ENCODE peak calls at places on chromosomes 4 and X, in six cellular contexts. E is neural crest cell, D is cardiac fibroblast, C is heart right ventricle, K is pancreas, U is GM06990. R is an unnamed sample.

GRCh38 chr4:12846368-12846767 is 637.8 kb downstream of the RAB28 start:
- DNase-seq in D (no peak), K (no peak), U (no peak), C (no peak), E (no peak), R (no peak)

GRCh38 chr4:87465739-87466366 is 43.5 kb downstream of the NUDT9 start:
- DNase-seq in D (peak; percentile 80), C (no peak), E (no peak), K (no peak), U (peak; percentile 2), R (peak; percentile 7)

GRCh38 chr4:77082886-77083608 is 7.3 kb upstream of the CCNI start:
- DNase-seq in E (no peak), U (no peak), K (no peak), D (no peak), C (no peak), R (no peak)

GRCh38 chrX:46626566-46626965 is 53.0 kb downstream of the CHST7 start:
- DNase-seq in D (peak; percentile 24), E (no peak), U (no peak), C (no peak), K (no peak), R (no peak)

GRCh38 chr4:152032722-152033131 is 271.9 kb upstream of the GATB start:
- DNase-seq in D (peak; percentile 67), C (no peak), U (no peak), E (no peak), K (no peak), R (no peak)

GRCh38 chr4:123546661-123547060 is 150.1 kb downstream of the SPRY1 start:
- DNase-seq in K (no peak), U (no peak), E (no peak), D (no peak), C (no peak), R (no peak)

GRCh38 chr4:7759221-7759620 is 180.4 kb downstream of the AFAP1 start:
- DNase-seq in D (no peak), E (no peak), K (peak; percentile 3), C (no peak), U (no peak), R (no peak)

GRCh38 chrX:79477691-79478090 is 110.6 kb upstream of the ITM2A start:
- DNase-seq in U (no peak), C (no peak), K (no peak), E (no peak), D (peak; percentile 0), R (no peak)

GRCh38 chr4:155529761-155530160 is 136.9 kb upstream of the GUCY1A1 start:
- DNase-seq in U (no peak), K (no peak), C (no peak), D (no peak), E (no peak), R (no peak)

GRCh38 chrX:51894697-51895336 is 1.4 kb downstream of the MAGED1 start:
- DNase-seq in C (peak; percentile 12), K (peak; percentile 36), D (peak; percentile 34), E (no peak), U (peak; percentile 31), R (peak; percentile 9)

GRCh38 chrX:39212456-39212855 is 411.2 kb downstream of the MID1IP1 start:
- DNase-seq in D (no peak), K (no peak), U (no peak), C (no peak), E (no peak), R (no peak)

GRCh38 chrX:74420194-74421035 is 878 bp upstream of the SLC16A2 start:
- DNase-seq in K (peak; percentile 74), C (peak; percentile 62), E (peak; percentile 26), U (no peak), D (peak; percentile 79), R (peak; percentile 39)

GRCh38 chr4:4869380-4869723 is 9.9 kb downstream of the MSX1 start:
- DNase-seq in K (no peak), U (no peak), C (no peak), D (no peak), E (no peak), R (no peak)

GRCh38 chr4:121800961-121801714 is at the start of gene EXOSC9:
- DNase-seq in C (peak; percentile 96), U (peak; percentile 90), K (peak; percentile 94), D (peak; percentile 97), E (peak; percentile 96), R (peak; percentile 98)

GRCh38 chr4:34362654-34363053 is 1881.7 kb downstream of the ARAP2 start:
- DNase-seq in C (no peak), D (no peak), E (no peak), U (no peak), K (no peak), R (no peak)

GRCh38 chr4:6367313-6367945 is 97.8 kb downstream of the WFS1 start:
- DNase-seq in D (no peak), C (no peak), K (peak; percentile 2), U (no peak), E (no peak), R (no peak)

GRCh38 chrX:111008126-111008525 is 87.9 kb upstream of the PAK3 start:
- DNase-seq in E (no peak), K (no peak), D (no peak), C (no peak), U (no peak), R (no peak)

GRCh38 chrX:111009256-111009655 is 86.7 kb upstream of the PAK3 start:
- DNase-seq in D (no peak), C (no peak), K (no peak), E (no peak), U (no peak), R (no peak)

GRCh38 chrX:111005151-111005550 is 90.8 kb upstream of the PAK3 start:
- DNase-seq in E (no peak), C (no peak), D (no peak), K (no peak), U (no peak), R (no peak)

GRCh38 chrX:111006119-111006518 is 89.9 kb upstream of the PAK3 start:
- DNase-seq in D (peak; percentile 5), C (no peak), E (no peak), U (no peak), K (no peak), R (no peak)

DNA sequence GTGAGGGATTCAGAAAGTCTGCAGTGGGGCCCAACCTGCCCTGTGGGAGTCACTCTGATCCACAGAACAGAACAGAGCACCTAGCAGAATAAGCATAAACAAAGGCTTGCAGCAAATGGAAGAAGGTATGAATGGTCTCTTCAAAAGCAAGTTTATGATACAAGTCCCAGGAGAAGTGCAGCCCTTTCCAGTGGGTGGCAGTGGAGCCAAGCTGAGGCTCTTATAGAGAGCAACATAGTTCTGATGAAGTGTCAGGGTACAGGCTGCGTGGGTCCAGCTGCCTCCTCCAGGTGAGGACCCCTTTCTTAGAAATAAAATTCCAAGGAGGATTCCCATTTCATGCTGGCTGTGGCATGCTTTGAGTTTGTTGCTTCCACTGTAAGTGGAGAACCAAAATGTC is 88.8 kb upstream of the PAK3 start:
- DNase-seq in K (no peak), C (no peak), D (no peak), U (no peak), E (no peak), R (no peak)
- TF ChIP-seq CTCF in K (no peak), C (no peak), D (no peak), U (no peak), E (no peak), R (no peak)

GRCh38 chr4:74190919-74191397 is 33.0 kb downstream of the MTHFD2L start:
- DNase-seq in D (no peak), U (no peak), E (no peak), K (no peak), C (no peak), R (no peak)

GRCh38 chr4:74188912-74189311 is 31.0 kb downstream of the MTHFD2L start:
- DNase-seq in E (no peak), D (no peak), U (no peak), K (no peak), C (no peak), R (no peak)

GRCh38 chr4:74190332-74190731 is 32.4 kb downstream of the MTHFD2L start:
- DNase-seq in K (no peak), C (no peak), D (no peak), E (no peak), U (no peak), R (no peak)

DNA sequence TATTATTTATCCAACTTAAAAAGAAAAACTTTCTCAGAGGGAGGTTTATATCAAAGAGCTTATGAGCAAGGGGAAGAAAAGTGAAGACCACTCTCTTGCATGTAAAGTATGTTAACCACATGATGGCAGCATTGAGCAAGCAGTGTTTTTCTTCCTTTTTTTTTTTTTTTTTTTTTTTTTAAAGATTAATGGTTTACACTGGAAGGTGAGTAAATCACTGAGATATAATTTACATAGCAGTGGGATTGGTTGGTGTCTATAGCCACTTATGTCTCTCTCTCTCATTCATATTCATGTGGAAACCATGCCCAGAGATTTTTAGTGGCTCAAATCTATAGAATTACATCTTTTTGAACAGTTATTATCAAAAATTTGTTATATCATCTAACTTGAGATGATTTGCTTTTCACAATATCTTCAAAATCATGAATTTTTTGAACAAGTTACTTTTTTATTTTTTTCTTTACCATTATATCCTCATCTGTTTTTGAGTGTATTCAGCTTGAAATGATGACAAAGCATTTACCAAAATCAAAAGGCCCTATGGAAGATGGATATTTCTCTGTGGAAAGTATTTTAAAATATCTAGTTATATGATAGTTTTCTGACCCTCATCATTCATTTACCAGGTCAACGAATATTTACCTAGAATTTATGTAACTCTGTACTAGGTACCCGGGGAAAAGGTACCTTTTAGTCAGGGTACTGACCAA is 31.6 kb downstream of the MTHFD2L start:
- DNase-seq in U (peak; percentile 29), D (peak; percentile 76), E (no peak), C (no peak), K (no peak), R (no peak)
- TF ChIP-seq CTCF in U (peak; percentile 57), D (peak; percentile 65), E (peak; percentile 85), C (peak; percentile 27), K (peak; percentile 62), R (peak; percentile 73)

GRCh38 chrX:47859686-47860085 is 23.0 kb downstream of the ZNF81 start:
- DNase-seq in U (no peak), E (no peak), K (no peak), D (no peak), C (no peak), R (no peak)

GRCh38 chrX:47849776-47850175 is 13.1 kb downstream of the ZNF81 start:
- DNase-seq in E (no peak), K (no peak), D (no peak), C (no peak), U (no peak), R (no peak)

DNA sequence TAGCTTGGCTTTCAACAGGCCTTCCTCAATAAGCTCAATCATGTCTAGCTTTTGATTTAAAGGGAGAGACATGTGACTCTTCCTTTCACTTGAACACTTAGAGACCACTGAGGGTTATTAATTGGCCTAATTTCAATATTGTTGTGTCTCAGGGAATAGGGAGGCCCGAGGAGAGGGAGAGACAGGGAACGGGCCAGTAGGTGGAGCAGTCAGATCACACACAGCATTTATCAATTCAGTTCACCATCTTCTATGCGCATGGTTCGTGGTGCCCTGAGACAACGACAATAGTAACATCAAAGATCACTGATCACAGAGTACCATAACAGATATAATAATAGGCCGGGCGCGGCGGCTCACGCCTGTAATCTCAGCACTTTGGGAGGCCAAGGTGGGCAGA is 17.8 kb downstream of the ZNF81 start:
- DNase-seq in E (peak; percentile 6), C (peak; percentile 16), D (peak; percentile 54), U (no peak), K (no peak), R (peak; percentile 10)
- TF ChIP-seq CTCF in E (peak; percentile 56), C (peak; percentile 9), D (peak; percentile 42), U (peak; percentile 23), K (no peak), R (no peak)

GRCh38 chr4:1614049-1614448 is 70.1 kb downstream of the FAM53A start:
- DNase-seq in C (no peak), U (no peak), E (no peak), D (no peak), K (peak; percentile 7), R (no peak)
- TF ChIP-seq CTCF in C (no peak), U (no peak), E (no peak), D (no peak), K (no peak), R (no peak)